ENCODE peak calls at places on chromosomes 13 and 19, in six cellular contexts. G, Q, E, Z, D and W are unnamed samples. For H3K27me3, the result is how much of the 10 kb centered on the place peaks cover.

GRCh38 chr13:97528518-97528917 is 94.5 kb downstream of the RAP2A start:
- DNase-seq in E (no peak), G (no peak), Q (no peak), Z (no peak), D (no peak), W (no peak)

GRCh38 chr13:29059837-29060236 is 239.7 kb downstream of the MTUS2 start:
- DNase-seq in Z (no peak), G (no peak), D (no peak), Q (no peak), E (no peak), W (no peak)

GRCh38 chr13:28533049-28533436 is 38.1 kb upstream of the FLT1 start:
- DNase-seq in Q (no peak), Z (no peak), E (peak), D (no peak), G (no peak), W (no peak)

GRCh38 chr13:24074687-24075086 is 85.8 kb upstream of the SPATA13 start:
- DNase-seq in Z (no peak), D (no peak), E (no peak), Q (no peak), G (no peak), W (no peak)

GRCh38 chr13:95906999-95907398 is 146.2 kb downstream of the UGGT2 start:
- DNase-seq in Z (no peak), D (no peak), Q (no peak), G (no peak), E (no peak), W (no peak)

GRCh38 chr19:4059493-4059880 is 7.2 kb downstream of the ZBTB7A start:
- DNase-seq in E (no peak), D (peak), G (no peak), Q (no peak), Z (no peak), W (no peak)

GRCh38 chr19:32201661-32202060 is 143.7 kb upstream of the ZNF507 start:
- DNase-seq in Z (no peak), Q (no peak), G (no peak), E (no peak), D (no peak), W (no peak)

GRCh38 chr19:30420881-30421280 is 48.7 kb downstream of the ZNF536 start:
- DNase-seq in Q (no peak), G (no peak), D (no peak), E (no peak), Z (no peak), W (no peak)

GRCh38 chr13:41470187-41470586 is 12.8 kb downstream of the RGCC start:
- DNase-seq in G (no peak), Q (no peak), Z (no peak), E (no peak), D (no peak), W (no peak)

GRCh38 chr13:19860884-19861655 is 2.4 kb downstream of the ZMYM5 start:
- DNase-seq in D (no peak), Z (no peak), E (peak), Q (no peak), G (no peak), W (no peak)

GRCh38 chr13:72932250-72932649 is 126.6 kb upstream of the KLF5 start:
- DNase-seq in Z (no peak), D (no peak), E (no peak), G (no peak), Q (no peak), W (no peak)

GRCh38 chr13:50404769-50405168 is 389.5 kb downstream of the KCNRG start:
- DNase-seq in Q (no peak), D (no peak), G (no peak), Z (no peak), E (no peak), W (no peak)

GRCh38 chr19:40023969-40024368 is 27.1 kb downstream of the ZNF546 start:
- DNase-seq in Q (no peak), Z (no peak), E (no peak), D (no peak), G (no peak), W (no peak)

GRCh38 chr13:21478881-21479808 is 20.0 kb upstream of the ZDHHC20 start:
- DNase-seq in D (peak), Q (no peak), G (peak), E (peak), Z (peak), W (no peak)

GRCh38 chr13:98490866-98491265 is 86.0 kb downstream of the STK24 start:
- DNase-seq in D (no peak), E (no peak), Z (no peak), Q (no peak), G (peak), W (no peak)

GRCh38 chr13:95191821-95192220 is 109.4 kb downstream of the ABCC4 start:
- DNase-seq in E (peak), Q (peak), G (peak), D (peak), Z (peak), W (peak)

GRCh38 chr19:34173145-34173956 is 1.0 kb downstream of the LSM14A start:
- DNase-seq in Q (peak), G (peak), D (peak), Z (peak), E (peak), W (peak)

GRCh38 chr19:3985643-3986259 is 488 bp upstream of the EEF2 start:
- DNase-seq in G (no peak), D (no peak), Q (no peak), Z (no peak), E (no peak), W (no peak)

GRCh38 chr19:35557539-35558399 is 5.7 kb downstream of the ATP4A start:
- DNase-seq in D (peak), G (peak), Q (peak), E (peak), Z (peak), W (no peak)

GRCh38 chr13:26679945-26680516 is 80.6 kb downstream of the GPR12 start:
- DNase-seq in Z (no peak), Q (no peak), D (no peak), G (no peak), E (peak), W (no peak)

GRCh38 chr19:10289167-10289835 is 451 bp upstream of the ICAM5 start:
- DNase-seq in Z (peak), E (peak), Q (no peak), D (no peak), G (peak), W (no peak)

GRCh38 chr13:83211301-83211700 is 671.0 kb downstream of the SLITRK1 start:
- DNase-seq in E (no peak), Z (no peak), G (no peak), Q (no peak), D (no peak), W (no peak)

GRCh38 chr13:25478186-25478585 is 106.4 kb downstream of the ATP8A2 start:
- DNase-seq in G (no peak), D (no peak), Z (no peak), E (peak), Q (no peak), W (no peak)

GRCh38 chr13:54486421-54487166 is 1458.0 kb downstream of the OLFM4 start:
- DNase-seq in G (no peak), Z (no peak), Q (no peak), D (no peak), E (no peak), W (no peak)

GRCh38 chr13:43046259-43046658 is 22.9 kb downstream of the DNAJC15 start:
- DNase-seq in Q (no peak), Z (no peak), G (no peak), D (no peak), E (no peak), W (no peak)

GRCh38 chr13:36533806-36534205 is 101.5 kb downstream of the CCNA1 start:
- DNase-seq in Q (no peak), Z (no peak), D (no peak), G (no peak), E (peak), W (no peak)

GRCh38 chr13:29523199-29523931 is 72.1 kb downstream of the SLC7A1 start:
- DNase-seq in E (no peak), Z (no peak), Q (no peak), G (no peak), D (no peak), W (no peak)

GRCh38 chr19:31448221-31448657 is 99.0 kb upstream of the TSHZ3 start:
- DNase-seq in D (peak), Z (no peak), E (peak), Q (no peak), G (no peak), W (peak)

GRCh38 chr19:56507446-56508281 is at the start of gene ZNF471:
- DNase-seq in Z (peak), E (peak), G (peak), D (peak), Q (peak), W (peak)

GRCh38 chr19:50639121-50640112 is at the start of gene SYT3:
- DNase-seq in D (no peak), E (peak), G (peak), Z (peak), Q (no peak), W (no peak)
- H3K27me3 ChIP-seq in D (under half), E (under half), G (under half), Z (under half), Q (under half), W (under half)

DNA sequence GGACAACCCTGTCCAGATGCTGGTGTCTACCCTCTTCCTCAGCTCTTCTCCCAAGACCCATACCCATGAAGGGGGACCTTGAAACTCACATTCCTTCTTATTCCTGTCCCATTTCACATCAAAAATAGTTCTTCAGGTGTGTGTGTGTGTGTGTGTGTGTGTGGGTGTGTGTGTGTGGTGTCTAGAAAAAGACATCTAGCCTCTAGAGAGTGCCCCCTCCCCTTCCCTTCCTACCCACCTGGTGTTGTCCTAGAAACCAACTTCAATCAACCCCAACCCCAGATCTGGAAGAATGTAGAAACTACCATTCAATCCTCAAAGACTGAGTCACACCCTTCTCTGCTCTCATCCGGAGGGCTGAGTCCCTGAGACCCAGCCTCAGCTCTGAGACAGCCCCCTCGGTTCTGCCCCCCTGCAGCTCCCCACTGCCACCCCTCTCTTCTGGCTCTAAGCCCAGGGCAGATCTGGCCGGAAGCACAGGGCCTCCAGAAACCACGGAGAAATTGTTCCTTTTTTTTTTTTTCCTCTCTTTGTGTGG is 3.5 kb downstream of the KCNN4 start:
- DNase-seq in Z (peak), G (no peak), Q (no peak), D (no peak), E (no peak), W (no peak)
- H3K27me3 ChIP-seq in Z (under half), G (under half), Q (under half), D (under half), E (under half), W (under half)

DNA sequence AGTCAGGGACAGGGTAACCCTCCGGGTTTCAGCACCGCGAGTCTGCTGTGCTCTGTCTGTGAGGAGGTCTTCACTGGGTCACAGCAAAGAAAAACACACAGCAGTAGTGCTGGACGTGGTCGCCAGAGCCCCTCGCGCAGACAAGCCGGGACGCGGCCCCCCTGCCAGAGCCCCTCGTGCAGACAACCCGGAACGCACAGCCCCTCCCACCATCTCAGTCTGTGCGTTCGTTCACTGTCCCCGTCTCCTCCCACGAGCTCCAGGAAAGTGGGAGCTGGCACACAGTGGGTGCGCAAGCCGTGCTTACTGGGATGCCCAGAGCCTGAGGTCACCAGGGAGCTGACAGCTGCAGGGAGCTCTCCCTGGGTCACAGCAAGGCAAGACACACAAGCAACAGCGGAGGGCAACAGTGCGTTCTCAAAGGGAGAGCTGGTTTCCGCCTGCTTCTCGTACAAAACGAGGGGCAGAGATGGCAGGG is 3.2 kb upstream of the PLPP2 start:
- DNase-seq in E (peak), Q (no peak), D (no peak), Z (no peak), G (no peak), W (no peak)
- H3K27me3 ChIP-seq in E (under half), Q (under half), D (under half), Z (under half), G (under half), W (under half)

GRCh38 chr19:14979136-14979497 is 547 bp downstream of the SLC1A6 start:
- DNase-seq in Z (no peak), G (no peak), D (no peak), E (peak), Q (no peak), W (no peak)
- H3K27me3 ChIP-seq in Z (under half), G (under half), D (under half), E (under half), Q (under half), W (under half)

DNA sequence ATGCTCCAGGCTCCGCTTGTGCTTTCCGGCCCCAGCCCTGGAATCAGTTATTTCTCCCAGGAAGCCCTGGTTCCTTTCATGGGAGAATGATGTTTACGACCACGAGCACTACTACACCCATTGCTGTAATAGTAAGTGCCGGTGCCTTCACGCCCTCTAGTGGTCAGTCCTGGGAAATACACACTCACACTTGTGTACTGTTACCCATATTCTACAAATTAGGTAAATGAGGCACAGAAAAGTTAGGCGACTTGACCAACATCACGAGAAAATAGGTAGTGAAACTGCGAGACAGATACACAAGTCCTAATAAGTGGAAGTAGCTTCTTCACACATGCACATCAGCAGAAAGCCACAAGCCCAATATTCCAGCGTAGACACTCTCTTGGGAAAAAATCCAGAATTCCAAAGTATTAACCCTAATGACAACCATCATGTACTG is 21.7 kb downstream of the CEACAM21 start:
- DNase-seq in E (peak), Q (no peak), Z (peak), D (peak), G (peak), W (peak)
- H3K27me3 ChIP-seq in E (under half), Q (under half), Z (under half), D (under half), G (under half), W (under half)

GRCh38 chr19:48750771-48751504 is 1.5 kb downstream of the FUT1 start:
- DNase-seq in G (no peak), Q (no peak), Z (no peak), D (no peak), E (no peak), W (no peak)

GRCh38 chr19:48750351-48750750 is 2.1 kb downstream of the FUT1 start:
- DNase-seq in Z (no peak), Q (no peak), E (no peak), D (no peak), G (no peak), W (no peak)

GRCh38 chr19:48749571-48750198 is 2.8 kb downstream of the FUT1 start:
- DNase-seq in Q (no peak), Z (no peak), G (no peak), E (no peak), D (no peak), W (no peak)

GRCh38 chr19:48752511-48753365 is at the start of gene FUT1:
- DNase-seq in Q (peak), Z (no peak), G (peak), D (no peak), E (peak), W (no peak)

GRCh38 chr19:48751835-48752510 is 468 bp downstream of the FUT1 start:
- DNase-seq in Q (no peak), Z (no peak), G (no peak), E (peak), D (no peak), W (no peak)
- H3K27me3 ChIP-seq in Q (under half), Z (under half), G (under half), E (under half), D (under half), W (under half)

GRCh38 chr13:111490611-111491010 is 170.2 kb downstream of the TEX29 start:
- DNase-seq in D (no peak), Z (no peak), G (no peak), E (no peak), Q (no peak), W (no peak)
- H3K27me3 ChIP-seq in D (under half), Z (under half), G (under half), E (under half), Q (under half), W (under half)

GRCh38 chr19:51479531-51480331 is 1.4 kb downstream of the CEACAM18 start:
- DNase-seq in Z (no peak), D (no peak), E (no peak), G (no peak), Q (no peak), W (no peak)
- H3K27me3 ChIP-seq in Z (under half), D (under half), E (under half), G (under half), Q (under half), W (under half)

GRCh38 chr13:111095911-111096501 is 19.1 kb upstream of the ARHGEF7 start:
- DNase-seq in D (no peak), G (no peak), E (no peak), Q (no peak), Z (no peak), W (no peak)

GRCh38 chr13:111093136-111093535 is 22.0 kb upstream of the ARHGEF7 start:
- DNase-seq in Q (no peak), Z (no peak), D (no peak), E (no peak), G (no peak), W (no peak)

GRCh38 chr13:111092685-111093084 is 22.4 kb upstream of the ARHGEF7 start:
- DNase-seq in Q (no peak), Z (no peak), D (no peak), E (no peak), G (no peak), W (no peak)

GRCh38 chr13:111095031-111095840 is 19.9 kb upstream of the ARHGEF7 start:
- DNase-seq in E (no peak), D (no peak), Z (no peak), G (no peak), Q (no peak), W (no peak)

DNA sequence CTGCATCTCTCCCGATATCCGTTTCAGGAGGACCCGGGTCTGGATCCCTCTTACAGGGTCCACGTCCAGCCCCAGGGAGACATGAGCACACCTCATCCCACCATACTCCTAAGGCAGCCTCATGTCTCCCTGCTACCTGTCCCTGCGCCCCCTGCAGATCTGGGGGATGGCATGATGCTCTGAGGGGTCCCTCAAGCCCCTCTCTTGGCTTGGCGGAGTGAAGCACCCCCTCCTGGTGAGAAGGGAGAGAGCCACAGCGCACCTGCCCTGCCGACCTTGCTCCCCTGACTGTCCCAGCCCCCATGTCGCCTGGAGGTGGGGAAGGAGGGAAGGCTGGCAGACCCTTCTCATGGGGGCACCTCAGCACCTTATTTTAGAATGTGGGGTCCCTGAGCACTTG is 21.5 kb upstream of the ARHGEF7 start:
- DNase-seq in Z (no peak), D (no peak), E (no peak), Q (no peak), G (no peak), W (no peak)
- H3K27me3 ChIP-seq in Z (under half), D (under half), E (under half), Q (under half), G (under half), W (under half)

DNA sequence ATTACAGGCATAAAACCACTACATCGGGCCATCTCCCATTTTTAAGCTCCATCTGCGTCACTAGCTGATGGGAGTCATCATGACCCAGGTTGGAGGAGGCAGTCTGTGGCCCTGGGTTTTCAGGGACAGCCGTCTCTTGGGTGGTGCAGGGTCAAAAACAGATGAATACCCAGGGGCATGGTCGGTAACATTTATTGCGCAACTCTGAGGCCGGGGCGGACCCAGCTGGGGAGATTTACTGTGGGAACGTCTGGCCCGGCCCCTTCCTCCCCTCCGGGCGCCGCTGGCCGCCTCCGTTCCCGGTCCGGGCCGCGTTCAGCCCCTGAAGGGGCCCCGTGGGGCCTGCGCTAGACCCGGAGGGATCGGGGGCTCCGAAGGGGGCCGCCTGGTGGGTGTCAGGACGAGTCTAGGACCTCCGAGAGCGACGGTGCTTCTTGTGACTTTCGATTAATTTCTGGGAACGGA is 1.3 kb upstream of the RGL3 start:
- DNase-seq in E (no peak), G (no peak), Z (no peak), D (peak), Q (no peak), W (peak)
- H3K27me3 ChIP-seq in E (under half), G (under half), Z (under half), D (under half), Q (under half), W (under half)